ENCODE peak calls at places on chromosome 1, in four cellular contexts. One of them, this sample, is unnamed.

GRCh38 chr1:111406325-111406768 is 21.2 kb downstream of the OVGP1 start:
- DNase-seq in K562: no peak
- DNase-seq in HepG2: no peak
- DNase-seq in GM12878: peak
- DNase-seq in this sample: no peak

GRCh38 chr1:229270547-229271447 is at the start of gene RAB4A:
- DNase-seq in K562: peak
- DNase-seq in HepG2: peak
- DNase-seq in GM12878: peak
- DNase-seq in this sample: peak

GRCh38 chr1:211735208-211736170 is 60.1 kb upstream of the NEK2 start:
- DNase-seq in HepG2: peak
- DNase-seq in K562: peak
- DNase-seq in GM12878: no peak
- DNase-seq in this sample: peak

GRCh38 chr1:36464605-36465393 is 615 bp upstream of the MRPS15 start:
- DNase-seq in GM12878: no peak
- DNase-seq in K562: no peak
- DNase-seq in HepG2: no peak
- DNase-seq in this sample: peak

GRCh38 chr1:145872421-145872891 is 13.2 kb downstream of the ANKRD35 start:
- DNase-seq in K562: no peak
- DNase-seq in GM12878: no peak
- DNase-seq in HepG2: no peak
- DNase-seq in this sample: no peak

GRCh38 chr1:103582493-103582892 is 11.1 kb downstream of the AMY2B start:
- DNase-seq in K562: no peak
- DNase-seq in GM12878: no peak
- DNase-seq in HepG2: no peak
- DNase-seq in this sample: no peak

GRCh38 chr1:245770191-245770590 is 615.4 kb downstream of the KIF26B start:
- DNase-seq in HepG2: no peak
- DNase-seq in K562: no peak
- DNase-seq in GM12878: no peak
- DNase-seq in this sample: no peak

GRCh38 chr1:145884675-145885074 is 991 bp downstream of the ANKRD35 start:
- DNase-seq in HepG2: no peak
- DNase-seq in K562: no peak
- DNase-seq in GM12878: no peak
- DNase-seq in this sample: no peak

GRCh38 chr1:206489980-206490534 is 17.3 kb upstream of the RASSF5 start:
- DNase-seq in GM12878: no peak
- DNase-seq in K562: peak
- DNase-seq in HepG2: peak
- DNase-seq in this sample: peak

GRCh38 chr1:107936498-107937481 is 28.2 kb downstream of the VAV3 start:
- DNase-seq in K562: no peak
- DNase-seq in HepG2: no peak
- DNase-seq in GM12878: no peak
- DNase-seq in this sample: peak

GRCh38 chr1:191305370-191305769 is 827.7 kb upstream of the BRINP3 start:
- DNase-seq in GM12878: no peak
- DNase-seq in HepG2: no peak
- DNase-seq in K562: no peak
- DNase-seq in this sample: no peak

GRCh38 chr1:41492341-41492848 is 7.9 kb upstream of the EDN2 start:
- DNase-seq in K562: peak
- DNase-seq in HepG2: no peak
- DNase-seq in GM12878: no peak
- DNase-seq in this sample: peak

GRCh38 chr1:63063367-63063766 is 259.0 kb upstream of the FOXD3 start:
- DNase-seq in GM12878: no peak
- DNase-seq in HepG2: no peak
- DNase-seq in K562: peak
- DNase-seq in this sample: no peak

GRCh38 chr1:43774359-43774758 is 67.0 kb downstream of the ST3GAL3 start:
- DNase-seq in HepG2: no peak
- DNase-seq in GM12878: no peak
- DNase-seq in K562: peak
- DNase-seq in this sample: no peak

GRCh38 chr1:3462356-3463012 is 8.0 kb downstream of the ARHGEF16 start:
- DNase-seq in K562: no peak
- DNase-seq in HepG2: no peak
- DNase-seq in GM12878: no peak
- DNase-seq in this sample: no peak

GRCh38 chr1:3923378-3924185 is 23.5 kb upstream of the C1orf174 start:
- DNase-seq in GM12878: no peak
- DNase-seq in HepG2: no peak
- DNase-seq in K562: no peak
- DNase-seq in this sample: no peak

GRCh38 chr1:94803517-94804441 is 16.4 kb upstream of the SLC44A3 start:
- DNase-seq in HepG2: peak
- DNase-seq in K562: no peak
- DNase-seq in GM12878: no peak
- DNase-seq in this sample: no peak

GRCh38 chr1:29900727-29901126 is 664.4 kb downstream of the PTPRU start:
- DNase-seq in GM12878: no peak
- DNase-seq in HepG2: no peak
- DNase-seq in K562: no peak
- DNase-seq in this sample: no peak

GRCh38 chr1:225772323-225772768 is 5.3 kb upstream of the SRP9 start:
- DNase-seq in K562: peak
- DNase-seq in HepG2: peak
- DNase-seq in GM12878: no peak
- DNase-seq in this sample: peak

GRCh38 chr1:36176151-36176949 is 20.4 kb downstream of the MAP7D1 start:
- DNase-seq in GM12878: no peak
- DNase-seq in K562: no peak
- DNase-seq in HepG2: no peak
- DNase-seq in this sample: no peak

GRCh38 chr1:207813513-207813881 is 61.6 kb downstream of the CD46 start:
- DNase-seq in K562: no peak
- DNase-seq in GM12878: no peak
- DNase-seq in HepG2: no peak
- DNase-seq in this sample: no peak

GRCh38 chr1:221841983-221842335 is 100.1 kb upstream of the DUSP10 start:
- DNase-seq in HepG2: no peak
- DNase-seq in GM12878: no peak
- DNase-seq in K562: no peak
- DNase-seq in this sample: no peak

GRCh38 chr1:48109390-48110009 is 112.3 kb upstream of the TRABD2B start:
- DNase-seq in K562: no peak
- DNase-seq in HepG2: peak
- DNase-seq in GM12878: no peak
- DNase-seq in this sample: peak

GRCh38 chr1:86447198-86447790 is 21.4 kb upstream of the CLCA1 start:
- DNase-seq in K562: no peak
- DNase-seq in HepG2: no peak
- DNase-seq in GM12878: no peak
- DNase-seq in this sample: no peak

GRCh38 chr1:149917590-149918144 is at the start of gene SV2A:
- DNase-seq in GM12878: no peak
- DNase-seq in K562: no peak
- DNase-seq in HepG2: peak
- DNase-seq in this sample: peak

GRCh38 chr1:213136190-213136917 is 85.3 kb downstream of the RPS6KC1 start:
- DNase-seq in GM12878: no peak
- DNase-seq in HepG2: peak
- DNase-seq in K562: no peak
- DNase-seq in this sample: no peak

GRCh38 chr1:91755176-91755575 is 130.8 kb downstream of the TGFBR3 start:
- DNase-seq in HepG2: no peak
- DNase-seq in K562: no peak
- DNase-seq in GM12878: no peak
- DNase-seq in this sample: no peak

GRCh38 chr1:115771094-115771846 is 2.8 kb upstream of the CASQ2 start:
- DNase-seq in GM12878: no peak
- DNase-seq in HepG2: no peak
- DNase-seq in K562: no peak
- DNase-seq in this sample: no peak

GRCh38 chr1:155064813-155065436 is 1.4 kb downstream of the EFNA4 start:
- DNase-seq in GM12878: no peak
- DNase-seq in K562: no peak
- DNase-seq in HepG2: peak
- DNase-seq in this sample: no peak

GRCh38 chr1:15833069-15833679 is 14.3 kb upstream of the SPEN start:
- DNase-seq in GM12878: no peak
- DNase-seq in HepG2: no peak
- DNase-seq in K562: no peak
- DNase-seq in this sample: no peak

GRCh38 chr1:117659565-117660264 is 53.9 kb downstream of the TENT5C start:
- DNase-seq in GM12878: no peak
- DNase-seq in K562: peak
- DNase-seq in HepG2: no peak
- DNase-seq in this sample: no peak

GRCh38 chr1:62688687-62689085 is 500 bp upstream of the DOCK7 start:
- DNase-seq in GM12878: no peak
- DNase-seq in HepG2: peak
- DNase-seq in K562: no peak
- DNase-seq in this sample: no peak

GRCh38 chr1:117060441-117061317 is 553 bp downstream of the TTF2 start:
- DNase-seq in HepG2: peak
- DNase-seq in K562: peak
- DNase-seq in GM12878: peak
- DNase-seq in this sample: peak

GRCh38 chr1:36941579-36941978 is 92.7 kb downstream of the GRIK3 start:
- DNase-seq in GM12878: no peak
- DNase-seq in K562: no peak
- DNase-seq in HepG2: no peak
- DNase-seq in this sample: no peak

GRCh38 chr1:231016234-231016633 is 23.8 kb downstream of the FAM89A start:
- DNase-seq in GM12878: no peak
- DNase-seq in HepG2: no peak
- DNase-seq in K562: no peak
- DNase-seq in this sample: no peak

GRCh38 chr1:203170625-203171330 is 4.8 kb downstream of the MYBPH start:
- DNase-seq in GM12878: no peak
- DNase-seq in K562: no peak
- DNase-seq in HepG2: no peak
- DNase-seq in this sample: no peak

GRCh38 chr1:229254910-229255541 is 15.9 kb upstream of the RAB4A start:
- DNase-seq in GM12878: no peak
- DNase-seq in HepG2: peak
- DNase-seq in K562: no peak
- DNase-seq in this sample: no peak

GRCh38 chr1:183432548-183432875 is 14.3 kb upstream of the NMNAT2 start:
- DNase-seq in HepG2: no peak
- DNase-seq in K562: no peak
- DNase-seq in GM12878: no peak
- DNase-seq in this sample: no peak

DNA sequence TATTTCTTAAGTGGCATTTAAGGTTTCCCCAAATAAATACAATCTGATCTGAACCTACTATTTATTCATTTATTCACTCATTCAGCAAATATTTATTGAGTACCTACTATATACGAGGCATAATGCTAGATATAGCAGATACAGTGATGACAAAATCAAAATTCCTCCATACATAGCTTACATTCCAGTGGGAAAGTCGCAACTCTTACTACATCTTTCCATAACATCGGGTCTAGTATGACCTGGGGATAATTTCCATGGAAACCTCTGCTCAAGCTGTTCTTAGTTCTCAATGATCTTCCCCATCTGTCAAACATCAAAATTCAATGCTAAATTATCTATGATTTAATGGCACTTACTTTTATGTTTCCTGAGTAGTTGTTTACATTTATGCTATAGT is 70.8 kb upstream of the PRKACB start:
- DNase-seq in K562: no peak
- DNase-seq in HepG2: no peak
- DNase-seq in GM12878: no peak
- DNase-seq in this sample: no peak
- TF ChIP-seq SP1 in K562: no peak
- TF ChIP-seq SP1 in HepG2: no peak
- TF ChIP-seq SP1 in GM12878: no peak
- TF ChIP-seq SP1 in this sample: no peak

DNA sequence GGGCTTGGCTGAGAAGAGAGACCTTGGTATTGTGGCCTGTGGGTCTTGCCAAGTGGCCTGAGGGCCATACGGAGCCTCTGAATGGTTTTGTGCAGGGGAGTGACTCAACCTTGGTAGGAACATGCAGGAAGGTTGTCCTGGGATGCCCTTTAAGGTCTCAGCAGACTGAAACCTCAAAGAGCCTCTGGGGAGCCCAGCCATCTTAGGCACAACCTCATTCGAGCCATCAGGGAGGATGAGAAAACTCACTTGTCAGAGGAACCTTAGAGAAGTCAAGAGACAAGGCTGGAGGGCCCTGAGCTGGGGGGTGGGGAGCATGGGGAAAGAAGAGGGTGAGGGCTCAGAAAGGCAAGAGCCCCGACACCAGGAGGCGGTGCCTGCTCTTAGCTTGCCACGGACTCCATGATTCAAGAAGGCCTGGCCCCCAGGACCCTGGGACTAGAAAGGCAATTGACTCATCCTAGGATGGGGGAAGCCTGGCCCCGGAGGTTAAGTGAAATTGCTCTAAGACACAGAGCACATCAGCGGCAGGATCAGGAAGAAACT is 13.0 kb downstream of the IFI6 start:
- DNase-seq in K562: no peak
- DNase-seq in HepG2: no peak
- DNase-seq in GM12878: peak
- DNase-seq in this sample: no peak
- TF ChIP-seq TARDBP in K562: no peak
- TF ChIP-seq TARDBP in HepG2: no peak
- TF ChIP-seq TARDBP in GM12878: no peak
- TF ChIP-seq TARDBP in this sample: no peak

GRCh38 chr1:182119631-182120030 is 58.1 kb upstream of the ZNF648 start:
- DNase-seq in HepG2: no peak
- DNase-seq in GM12878: no peak
- DNase-seq in K562: no peak
- DNase-seq in this sample: no peak
- TF ChIP-seq SP1 in HepG2: no peak
- TF ChIP-seq SP1 in GM12878: no peak
- TF ChIP-seq SP1 in K562: no peak
- TF ChIP-seq SP1 in this sample: no peak

GRCh38 chr1:11768821-11769220 is 6.8 kb downstream of the C1orf167 start:
- DNase-seq in K562: no peak
- DNase-seq in GM12878: no peak
- DNase-seq in HepG2: no peak
- DNase-seq in this sample: no peak
- TF ChIP-seq TARDBP in K562: no peak
- TF ChIP-seq TARDBP in GM12878: no peak
- TF ChIP-seq TARDBP in HepG2: no peak
- TF ChIP-seq TARDBP in this sample: no peak

GRCh38 chr1:167648978-167649752 is 19.1 kb downstream of the RCSD1 start:
- DNase-seq in GM12878: no peak
- DNase-seq in HepG2: no peak
- DNase-seq in K562: no peak
- DNase-seq in this sample: no peak
- TF ChIP-seq SP1 in GM12878: no peak
- TF ChIP-seq SP1 in HepG2: no peak
- TF ChIP-seq SP1 in K562: no peak
- TF ChIP-seq SP1 in this sample: no peak